ENCODE peak calls at places on chromosome 13, in seven cellular contexts. Z is AG08395; O is ELR; Q is OCI-LY7; K is H9; J is stimulated activated CD8-positive, alpha-beta memory T cell treated with anti-CD3 and anti-CD28 coated beads, Interleukin-2, amount 100 ng/mL, for 48 hours; W is iPS-NIHi11. H is an unnamed sample.

GRCh38 chr13:83503424-83503823 is 378.9 kb downstream of the SLITRK1 start:
- DNase-seq in O (peak), Z (no peak), W (no peak), K (no peak), J (no peak), Q (no peak), H (no peak)

GRCh38 chr13:109297628-109298027 is 488.8 kb downstream of the IRS2 start:
- DNase-seq in Q (no peak), W (no peak), O (peak), K (no peak), J (no peak), Z (peak), H (peak)

GRCh38 chr13:22549126-22549525 is 631.7 kb upstream of the SGCG start:
- DNase-seq in W (no peak), Z (no peak), O (no peak), Q (no peak), J (no peak), K (no peak), H (no peak)

GRCh38 chr13:52454459-52454824 is 836 bp upstream of the CKAP2 start:
- DNase-seq in Z (no peak), J (no peak), K (peak), W (no peak), O (peak), Q (peak), H (no peak)

GRCh38 chr13:112116187-112116950 is 49.4 kb downstream of the SOX1 start:
- DNase-seq in Q (no peak), O (no peak), W (no peak), Z (no peak), K (no peak), J (no peak), H (no peak)

GRCh38 chr13:62320129-62320724 is 904.6 kb upstream of the PCDH20 start:
- DNase-seq in J (no peak), Z (no peak), O (peak), K (no peak), Q (peak), W (peak), H (no peak)

GRCh38 chr13:52845766-52846566 is 2.5 kb downstream of the PCDH8 start:
- DNase-seq in Z (peak), K (peak), Q (no peak), W (peak), J (peak), O (no peak), H (no peak)

GRCh38 chr13:74290324-74290773 is 156.1 kb upstream of the KLF12 start:
- DNase-seq in W (peak), O (peak), Q (peak), K (peak), Z (peak), J (no peak), H (no peak)

GRCh38 chr13:23728807-23729206 is 158.6 kb downstream of the TNFRSF19 start:
- DNase-seq in Z (no peak), Q (no peak), O (no peak), J (no peak), W (no peak), K (no peak), H (no peak)

GRCh38 chr13:39253774-39254173 is 215.5 kb downstream of the NHLRC3 start:
- DNase-seq in O (peak), W (no peak), Q (no peak), K (no peak), J (no peak), Z (no peak), H (peak)

GRCh38 chr13:39602614-39603366 is at the start of gene LHFPL6:
- DNase-seq in W (peak), Z (peak), Q (peak), J (peak), O (peak), K (peak), H (no peak)

GRCh38 chr13:28531195-28531955 is 36.4 kb upstream of the FLT1 start:
- DNase-seq in K (no peak), W (peak), O (peak), Q (no peak), Z (peak), J (no peak), H (no peak)

GRCh38 chr13:23621316-23621645 is 51.1 kb downstream of the TNFRSF19 start:
- DNase-seq in J (no peak), K (no peak), O (peak), Q (no peak), W (no peak), Z (peak), H (peak)

GRCh38 chr13:93230466-93230865 is 3.9 kb downstream of the GPC6 start:
- DNase-seq in W (no peak), Z (peak), O (peak), Q (no peak), J (no peak), K (no peak), H (no peak)

GRCh38 chr13:111897178-111897845 is 169.6 kb upstream of the SOX1 start:
- DNase-seq in Z (no peak), K (peak), O (no peak), J (no peak), W (no peak), Q (no peak), H (no peak)

GRCh38 chr13:24693862-24694471 is 13.8 kb downstream of the ATP12A start:
- DNase-seq in K (peak), J (no peak), Q (peak), W (peak), O (peak), Z (peak), H (no peak)

GRCh38 chr13:76632388-76633044 is 253.7 kb downstream of the KCTD12 start:
- DNase-seq in J (no peak), Z (no peak), K (peak), W (peak), O (no peak), Q (no peak), H (no peak)